ENCODE peak calls at places on chromosomes 2 and 18, in seven cellular contexts. N is cardiac muscle cell, C is neural progenitor cell, V is PC-9, T is IMR-90, F is WERI-Rb-1, Q is mesenchymal stem cell. M is an unnamed sample.

GRCh38 chr2:120988051-120988707 is 252.5 kb downstream of the GLI2 start:
- DNase-seq in T (no peak), N (no peak), Q (no peak), V (no peak), F (no peak), C (no peak), M (peak; percentile 39)

GRCh38 chr18:72107647-72108046 is 436.5 kb downstream of the CBLN2 start:
- DNase-seq in N (peak; percentile 4), V (no peak), T (no peak), F (no peak), C (peak; percentile 84), Q (no peak), M (peak; percentile 68)

GRCh38 chr2:153536105-153536504 is 57.5 kb upstream of the RPRM start:
- DNase-seq in Q (no peak), C (no peak), V (no peak), N (no peak), F (no peak), T (no peak), M (no peak)

GRCh38 chr2:151192681-151193080 is 69.0 kb downstream of the RBM43 start:
- DNase-seq in Q (no peak), V (no peak), T (no peak), F (no peak), N (no peak), C (no peak), M (no peak)

GRCh38 chr2:21748501-21748900 is 624.7 kb downstream of the TDRD15 start:
- DNase-seq in N (no peak), T (peak; percentile 44), F (no peak), V (no peak), C (no peak), Q (peak; percentile 92), M (no peak)

GRCh38 chr2:67436221-67436620 is 39.1 kb downstream of the ETAA1 start:
- DNase-seq in V (no peak), C (no peak), F (no peak), N (no peak), Q (peak; percentile 14), T (no peak), M (no peak)

GRCh38 chr2:86750240-86750839 is 30.2 kb downstream of the RMND5A start:
- DNase-seq in F (no peak), N (no peak), V (no peak), Q (peak; percentile 20), T (no peak), C (no peak), M (no peak)

GRCh38 chr2:24833821-24834732 is 40.9 kb downstream of the CENPO start:
- DNase-seq in T (no peak), C (no peak), V (no peak), F (no peak), Q (no peak), N (no peak), M (no peak)

GRCh38 chr2:197615033-197615652 is 60.2 kb downstream of the RFTN2 start:
- DNase-seq in T (no peak), V (peak; percentile 29), Q (no peak), N (no peak), C (no peak), F (no peak), M (no peak)

GRCh38 chr18:8001711-8002110 is 434.6 kb downstream of the PTPRM start:
- DNase-seq in V (no peak), F (no peak), N (no peak), Q (no peak), C (no peak), T (no peak), M (no peak)

GRCh38 chr18:49813071-49813320 is 337 bp downstream of the ACAA2 start:
- DNase-seq in F (peak; percentile 23), C (peak; percentile 41), N (peak; percentile 56), Q (peak; percentile 55), V (peak; percentile 9), T (peak; percentile 28), M (no peak)

GRCh38 chr2:240599141-240599583 is 12.6 kb downstream of the CAPN10 start:
- DNase-seq in N (no peak), Q (no peak), C (no peak), V (no peak), F (no peak), T (no peak), M (no peak)

GRCh38 chr2:20307311-20307710 is 43.3 kb downstream of the PUM2 start:
- DNase-seq in Q (no peak), F (no peak), C (no peak), N (no peak), T (no peak), V (no peak), M (no peak)

GRCh38 chr2:241199897-241200821 is 11.7 kb downstream of the ANO7 start:
- DNase-seq in N (no peak), Q (no peak), F (peak; percentile 1), V (no peak), T (no peak), C (no peak), M (peak; percentile 46)

GRCh38 chr2:75667884-75668283 is 21.3 kb downstream of the MRPL19 start:
- DNase-seq in F (no peak), Q (no peak), T (no peak), V (no peak), C (no peak), N (peak; percentile 15), M (no peak)

GRCh38 chr18:64972545-64972944 is 778.3 kb upstream of the CDH7 start:
- DNase-seq in C (peak; percentile 14), N (no peak), F (peak; percentile 10), Q (peak; percentile 39), V (no peak), T (no peak), M (no peak)

GRCh38 chr2:170005702-170006101 is 172.2 kb upstream of the MYO3B start:
- DNase-seq in Q (no peak), T (no peak), V (no peak), F (no peak), N (no peak), C (peak; percentile 19), M (peak; percentile 66)

GRCh38 chr18:75109001-75109400 is 99.9 kb downstream of the PTGR3 start:
- DNase-seq in V (no peak), C (no peak), F (no peak), Q (no peak), T (no peak), N (no peak), M (no peak)

GRCh38 chr2:171390941-171391516 is 42.8 kb downstream of the METTL8 start:
- DNase-seq in N (no peak), C (no peak), Q (no peak), T (peak; percentile 78), V (peak; percentile 18), F (no peak), M (no peak)

GRCh38 chr2:189819297-189819704 is 35.1 kb downstream of the PMS1 start:
- DNase-seq in V (no peak), F (no peak), Q (peak; percentile 43), T (peak; percentile 81), N (no peak), C (no peak), M (no peak)

GRCh38 chr18:38081516-38081915 is 515.9 kb upstream of the CELF4 start:
- DNase-seq in N (no peak), T (no peak), F (no peak), V (no peak), Q (no peak), C (no peak), M (no peak)

DNA sequence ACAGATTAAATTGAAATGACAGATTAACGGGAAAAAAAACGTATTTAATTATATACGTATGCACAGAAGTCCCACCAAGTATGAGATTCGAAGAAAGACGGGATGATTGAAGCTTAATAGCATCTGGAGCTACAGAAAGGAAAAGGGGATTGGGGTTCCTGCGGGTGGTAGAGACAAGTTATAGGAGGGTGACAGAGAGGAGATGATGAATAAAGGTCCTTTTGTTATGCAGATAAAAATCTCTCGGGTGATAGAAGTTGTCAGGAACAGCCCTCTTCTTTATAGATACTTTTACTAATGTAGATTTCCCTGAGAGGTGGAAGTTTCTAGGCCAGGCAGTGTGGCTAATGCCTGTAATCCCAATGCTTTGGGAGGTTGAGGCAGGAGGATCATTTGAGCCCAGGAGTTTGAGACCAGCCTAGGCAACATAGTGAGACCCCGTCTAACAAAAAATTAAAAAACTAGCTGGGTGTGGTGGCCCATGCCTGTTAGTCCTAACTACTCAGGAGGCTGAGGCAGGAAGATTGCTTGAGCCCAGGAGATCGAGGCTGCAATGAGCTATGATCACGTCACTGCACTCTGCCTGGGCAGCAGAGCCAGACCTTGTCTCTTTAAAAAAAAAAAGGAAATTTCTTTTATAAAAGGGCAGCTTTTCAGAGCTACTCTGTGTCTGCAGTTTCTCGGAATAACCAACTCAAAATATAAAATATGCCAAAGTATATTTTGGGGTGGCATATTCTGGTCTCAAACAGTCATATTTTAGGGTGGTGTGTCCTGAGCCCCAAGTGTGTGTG is 113.0 kb downstream of the STPG4 start:
- DNase-seq in N (no peak), F (no peak), Q (peak; percentile 26), V (no peak), C (no peak), T (no peak), M (no peak)
- H3K36me3 ChIP-seq in N (no peaks in the 10 kb centered on the region), F (peaks cover 3% of the 10 kb centered on the region), Q (peaks cover 58% of the 10 kb centered on the region), V (peaks cover 20% of the 10 kb centered on the region), C (no peaks in the 10 kb centered on the region), T (peaks cover 22% of the 10 kb centered on the region), M (no peaks in the 10 kb centered on the region)

GRCh38 chr2:128298286-128298685 is 20.4 kb downstream of the HS6ST1 start:
- DNase-seq in C (no peak), T (no peak), N (no peak), Q (no peak), V (no peak), F (no peak), M (no peak)

GRCh38 chr2:128300151-128300550 is 18.5 kb downstream of the HS6ST1 start:
- DNase-seq in T (no peak), V (no peak), Q (no peak), F (no peak), C (no peak), N (no peak), M (no peak)

GRCh38 chr2:128300621-128301020 is 18.0 kb downstream of the HS6ST1 start:
- DNase-seq in Q (no peak), C (no peak), F (no peak), V (no peak), T (peak; percentile 33), N (no peak), M (no peak)

GRCh38 chr2:128299628-128300027 is 19.0 kb downstream of the HS6ST1 start:
- DNase-seq in F (peak; percentile 85), N (no peak), C (no peak), V (no peak), T (no peak), Q (no peak), M (no peak)

GRCh38 chr2:128298846-128299507 is 19.7 kb downstream of the HS6ST1 start:
- DNase-seq in N (no peak), T (no peak), V (no peak), F (no peak), Q (no peak), C (no peak), M (no peak)
- H3K36me3 ChIP-seq in N (no peaks in the 10 kb centered on the region), T (peaks cover 35% of the 10 kb centered on the region), V (no peaks in the 10 kb centered on the region), F (peaks cover 21% of the 10 kb centered on the region), Q (no peaks in the 10 kb centered on the region), C (no peaks in the 10 kb centered on the region), M (peaks cover 43% of the 10 kb centered on the region)

GRCh38 chr2:15602393-15602792 is 10.7 kb downstream of the DDX1 start:
- DNase-seq in V (no peak), C (no peak), T (no peak), F (no peak), N (no peak), Q (no peak), M (no peak)
- H3K36me3 ChIP-seq in V (peaks cover 83% of the 10 kb centered on the region), C (peaks cover 52% of the 10 kb centered on the region), T (peaks cover 49% of the 10 kb centered on the region), F (peaks cover 94% of the 10 kb centered on the region), N (peaks cover 91% of the 10 kb centered on the region), Q (peaks cover 97% of the 10 kb centered on the region), M (peaks cover 95% of the 10 kb centered on the region)

DNA sequence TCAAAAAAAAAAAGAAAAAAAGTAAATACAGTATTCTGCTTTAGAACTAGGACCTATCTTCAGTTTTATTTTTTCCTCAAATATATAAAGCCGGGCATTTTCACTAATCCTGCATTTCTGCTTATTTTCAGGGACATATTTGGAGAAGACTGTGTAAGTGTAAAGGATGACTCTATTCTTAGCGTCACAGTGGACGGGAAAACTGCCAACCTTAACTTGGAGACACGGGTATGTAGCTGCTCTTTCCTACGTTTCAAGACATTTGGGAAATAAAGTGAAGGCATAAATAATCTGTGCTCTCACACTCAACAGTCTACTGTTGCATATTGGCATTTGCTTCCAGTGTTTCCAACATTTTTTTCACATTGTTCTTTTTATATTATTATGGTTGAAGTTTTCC is 3.1 kb upstream of the IAH1 start:
- DNase-seq in V (no peak), N (no peak), F (no peak), Q (no peak), T (no peak), C (no peak), M (no peak)
- H3K36me3 ChIP-seq in V (peaks cover 17% of the 10 kb centered on the region), N (peaks cover 17% of the 10 kb centered on the region), F (peaks cover 62% of the 10 kb centered on the region), Q (peaks cover 45% of the 10 kb centered on the region), T (peaks cover 17% of the 10 kb centered on the region), C (peaks cover 4% of the 10 kb centered on the region), M (peaks cover 43% of the 10 kb centered on the region)

M was measured in endodermal cell.